ENCODE peak calls at places on chromosomes 3 and 15, in eight cellular contexts. One of them, this sample, is unnamed.

GRCh38 chr15:75554717-75555116 is 24.4 kb downstream of the PTPN9 start:
- DNase-seq in tibial nerve: no peak
- DNase-seq in A549: no peak
- DNase-seq in breast epithelium: no peak
- DNase-seq in heart left ventricle: no peak
- DNase-seq in body of pancreas: no peak
- DNase-seq in GM10248: no peak
- DNase-seq in heart right ventricle: no peak
- DNase-seq in this sample: no peak

GRCh38 chr15:87874896-87875661 is 381.5 kb downstream of the NTRK3 start:
- DNase-seq in heart right ventricle: no peak
- DNase-seq in breast epithelium: no peak
- DNase-seq in A549: no peak
- DNase-seq in heart left ventricle: no peak
- DNase-seq in tibial nerve: no peak
- DNase-seq in body of pancreas: no peak
- DNase-seq in GM10248: no peak
- DNase-seq in this sample: no peak

GRCh38 chr3:66302288-66302687 is 81.5 kb downstream of the SLC25A26 start:
- DNase-seq in A549: no peak
- DNase-seq in body of pancreas: no peak
- DNase-seq in GM10248: no peak
- DNase-seq in breast epithelium: no peak
- DNase-seq in tibial nerve: no peak
- DNase-seq in heart right ventricle: no peak
- DNase-seq in heart left ventricle: no peak
- DNase-seq in this sample: no peak

GRCh38 chr3:84759361-84759760 is 199.4 kb upstream of the CADM2 start:
- DNase-seq in A549: no peak
- DNase-seq in body of pancreas: peak
- DNase-seq in tibial nerve: no peak
- DNase-seq in heart left ventricle: no peak
- DNase-seq in breast epithelium: no peak
- DNase-seq in GM10248: no peak
- DNase-seq in heart right ventricle: no peak
- DNase-seq in this sample: no peak

GRCh38 chr3:159364511-159364910 is 562.7 kb downstream of the MFSD1 start:
- DNase-seq in heart left ventricle: no peak
- DNase-seq in tibial nerve: no peak
- DNase-seq in heart right ventricle: no peak
- DNase-seq in A549: no peak
- DNase-seq in GM10248: no peak
- DNase-seq in body of pancreas: no peak
- DNase-seq in breast epithelium: no peak
- DNase-seq in this sample: no peak

GRCh38 chr15:68614621-68615035 is 35.8 kb downstream of the CORO2B start:
- DNase-seq in breast epithelium: no peak
- DNase-seq in heart right ventricle: peak
- DNase-seq in heart left ventricle: peak
- DNase-seq in tibial nerve: no peak
- DNase-seq in GM10248: no peak
- DNase-seq in body of pancreas: no peak
- DNase-seq in A549: no peak
- DNase-seq in this sample: no peak

GRCh38 chr3:185401319-185401955 is 38.5 kb downstream of the MAP3K13 start:
- DNase-seq in GM10248: no peak
- DNase-seq in breast epithelium: no peak
- DNase-seq in heart right ventricle: no peak
- DNase-seq in tibial nerve: no peak
- DNase-seq in A549: no peak
- DNase-seq in body of pancreas: no peak
- DNase-seq in heart left ventricle: no peak
- DNase-seq in this sample: no peak

GRCh38 chr3:127749361-127749760 is 73.0 kb downstream of the MGLL start:
- DNase-seq in breast epithelium: no peak
- DNase-seq in A549: no peak
- DNase-seq in body of pancreas: no peak
- DNase-seq in tibial nerve: no peak
- DNase-seq in heart left ventricle: no peak
- DNase-seq in heart right ventricle: no peak
- DNase-seq in GM10248: no peak
- DNase-seq in this sample: no peak

GRCh38 chr3:12982619-12983101 is 90.6 kb downstream of the IQSEC1 start:
- DNase-seq in breast epithelium: no peak
- DNase-seq in body of pancreas: no peak
- DNase-seq in heart left ventricle: no peak
- DNase-seq in A549: no peak
- DNase-seq in GM10248: peak
- DNase-seq in tibial nerve: no peak
- DNase-seq in heart right ventricle: no peak
- DNase-seq in this sample: no peak

GRCh38 chr3:164641071-164641470 is 437.2 kb downstream of the SI start:
- DNase-seq in heart left ventricle: no peak
- DNase-seq in A549: no peak
- DNase-seq in breast epithelium: no peak
- DNase-seq in tibial nerve: no peak
- DNase-seq in body of pancreas: no peak
- DNase-seq in GM10248: no peak
- DNase-seq in heart right ventricle: no peak
- DNase-seq in this sample: peak

GRCh38 chr3:184560992-184561328 is 625 bp upstream of the EPHB3 start:
- DNase-seq in heart right ventricle: no peak
- DNase-seq in A549: no peak
- DNase-seq in breast epithelium: no peak
- DNase-seq in tibial nerve: no peak
- DNase-seq in heart left ventricle: no peak
- DNase-seq in GM10248: no peak
- DNase-seq in body of pancreas: no peak
- DNase-seq in this sample: no peak

GRCh38 chr15:76684002-76684401 is 221.1 kb downstream of the SCAPER start:
- DNase-seq in A549: no peak
- DNase-seq in breast epithelium: no peak
- DNase-seq in heart right ventricle: no peak
- DNase-seq in tibial nerve: no peak
- DNase-seq in heart left ventricle: no peak
- DNase-seq in GM10248: no peak
- DNase-seq in body of pancreas: no peak
- DNase-seq in this sample: no peak

GRCh38 chr3:132659000-132659369 is 624 bp downstream of the ACAD11 start:
- DNase-seq in tibial nerve: peak
- DNase-seq in breast epithelium: no peak
- DNase-seq in heart right ventricle: no peak
- DNase-seq in GM10248: no peak
- DNase-seq in body of pancreas: no peak
- DNase-seq in heart left ventricle: no peak
- DNase-seq in A549: no peak
- DNase-seq in this sample: no peak

GRCh38 chr3:21273256-21273999 is 477.6 kb downstream of the ZNF385D start:
- DNase-seq in breast epithelium: no peak
- DNase-seq in GM10248: no peak
- DNase-seq in A549: no peak
- DNase-seq in heart left ventricle: no peak
- DNase-seq in body of pancreas: no peak
- DNase-seq in heart right ventricle: no peak
- DNase-seq in tibial nerve: no peak
- DNase-seq in this sample: peak

GRCh38 chr3:39812537-39812936 is 3.1 kb downstream of the MYRIP start:
- DNase-seq in breast epithelium: no peak
- DNase-seq in heart left ventricle: no peak
- DNase-seq in GM10248: no peak
- DNase-seq in heart right ventricle: no peak
- DNase-seq in tibial nerve: no peak
- DNase-seq in A549: no peak
- DNase-seq in body of pancreas: peak
- DNase-seq in this sample: no peak
- TF ChIP-seq CTCF in breast epithelium: no peak
- TF ChIP-seq CTCF in heart left ventricle: peak
- TF ChIP-seq CTCF in GM10248: peak
- TF ChIP-seq CTCF in heart right ventricle: no peak
- TF ChIP-seq CTCF in tibial nerve: no peak
- TF ChIP-seq CTCF in A549: peak
- TF ChIP-seq CTCF in body of pancreas: peak
- TF ChIP-seq CTCF in this sample: peak

GRCh38 chr3:117193390-117193789 is 483.8 kb downstream of the TUSC7 start:
- DNase-seq in body of pancreas: no peak
- DNase-seq in tibial nerve: no peak
- DNase-seq in heart left ventricle: no peak
- DNase-seq in A549: peak
- DNase-seq in heart right ventricle: no peak
- DNase-seq in breast epithelium: no peak
- DNase-seq in GM10248: no peak
- DNase-seq in this sample: no peak
- TF ChIP-seq CTCF in body of pancreas: no peak
- TF ChIP-seq CTCF in tibial nerve: no peak
- TF ChIP-seq CTCF in heart left ventricle: no peak
- TF ChIP-seq CTCF in A549: no peak
- TF ChIP-seq CTCF in heart right ventricle: no peak
- TF ChIP-seq CTCF in breast epithelium: no peak
- TF ChIP-seq CTCF in GM10248: no peak
- TF ChIP-seq CTCF in this sample: peak

DNA sequence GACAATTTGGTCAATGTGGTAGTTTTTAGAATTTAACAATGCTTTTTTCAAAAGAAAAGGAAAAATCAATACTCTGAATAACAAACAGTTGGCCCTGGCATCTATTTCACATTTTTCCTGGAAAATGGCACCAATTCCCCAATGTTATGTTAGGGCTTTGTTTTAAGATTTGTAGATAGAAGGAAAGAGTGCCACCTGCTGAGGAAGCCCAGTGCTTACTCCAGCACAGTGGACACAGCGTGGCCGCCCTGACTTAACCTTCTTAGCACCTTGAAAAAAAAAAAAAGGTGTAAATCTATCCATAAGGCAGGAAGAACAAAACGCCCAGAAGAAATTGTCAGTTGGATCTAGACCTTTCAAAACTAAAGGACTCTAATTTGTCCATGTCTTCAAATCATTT is 110.7 kb upstream of the CNTN4 start:
- DNase-seq in heart right ventricle: no peak
- DNase-seq in breast epithelium: no peak
- DNase-seq in heart left ventricle: no peak
- DNase-seq in A549: peak
- DNase-seq in GM10248: no peak
- DNase-seq in tibial nerve: no peak
- DNase-seq in body of pancreas: peak
- DNase-seq in this sample: no peak
- TF ChIP-seq CTCF in heart right ventricle: no peak
- TF ChIP-seq CTCF in breast epithelium: no peak
- TF ChIP-seq CTCF in heart left ventricle: no peak
- TF ChIP-seq CTCF in A549: no peak
- TF ChIP-seq CTCF in GM10248: no peak
- TF ChIP-seq CTCF in tibial nerve: no peak
- TF ChIP-seq CTCF in body of pancreas: peak
- TF ChIP-seq CTCF in this sample: no peak

DNA sequence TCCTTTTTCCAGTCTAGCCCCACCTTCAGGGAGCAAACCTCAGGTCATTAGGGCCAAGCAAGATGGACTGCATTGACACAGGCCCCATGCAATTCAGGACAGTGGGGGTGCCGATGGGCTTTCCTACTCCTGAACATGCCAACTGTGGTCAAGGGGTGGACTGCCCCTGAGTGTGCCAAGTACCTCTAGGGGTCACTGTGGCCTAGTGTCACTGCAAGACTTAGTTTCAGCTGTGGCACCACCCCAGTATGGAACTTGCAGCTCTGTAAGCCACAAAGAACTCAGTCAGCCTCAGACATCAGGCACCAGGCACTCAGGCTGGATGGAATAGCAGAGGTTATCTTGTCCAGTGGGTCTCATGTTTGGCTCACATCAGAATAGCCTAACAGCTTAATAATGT is 32.3 kb downstream of the EXOG start:
- DNase-seq in tibial nerve: no peak
- DNase-seq in body of pancreas: no peak
- DNase-seq in A549: peak
- DNase-seq in heart right ventricle: no peak
- DNase-seq in GM10248: no peak
- DNase-seq in heart left ventricle: no peak
- DNase-seq in breast epithelium: no peak
- DNase-seq in this sample: no peak
- TF ChIP-seq CTCF in tibial nerve: no peak
- TF ChIP-seq CTCF in body of pancreas: no peak
- TF ChIP-seq CTCF in A549: peak
- TF ChIP-seq CTCF in heart right ventricle: no peak
- TF ChIP-seq CTCF in GM10248: peak
- TF ChIP-seq CTCF in heart left ventricle: peak
- TF ChIP-seq CTCF in breast epithelium: no peak
- TF ChIP-seq CTCF in this sample: no peak

This sample was measured in AG09319.